ENCODE peak calls at places on chromosomes 5 and 9, in six cellular contexts. N, O, G, L, R and X are unnamed samples.
A peak's percentile ranks its signal among the peaks of the same experiment; 100 is the strongest.

GRCh38 chr9:129109952-129110739 is 447 bp downstream of the CRAT start:
- DNase-seq in G (no peak), R (no peak), O (no peak), N (no peak), L (no peak), X (no peak)

GRCh38 chr5:138752341-138752950 is 779 bp upstream of the CTNNA1 start:
- DNase-seq in N (peak; percentile 44), G (peak; percentile 17), O (peak; percentile 20), L (peak; percentile 37), R (peak; percentile 15), X (no peak)

GRCh38 chr5:73955447-73955846 is 329.5 kb downstream of the ARHGEF28 start:
- DNase-seq in O (no peak), L (no peak), R (no peak), G (peak; percentile 42), N (no peak), X (no peak)

GRCh38 chr5:139708434-139708849 is 60.3 kb downstream of the CXXC5 start:
- DNase-seq in L (no peak), O (no peak), N (no peak), G (no peak), R (no peak), X (no peak)

GRCh38 chr5:40191041-40191550 is 488.6 kb upstream of the PTGER4 start:
- DNase-seq in G (no peak), L (no peak), O (no peak), N (no peak), R (no peak), X (no peak)

GRCh38 chr9:133710661-133711427 is 27.3 kb downstream of the SARDH start:
- DNase-seq in L (no peak), N (no peak), R (no peak), O (no peak), G (no peak), X (no peak)

GRCh38 chr5:99061711-99062110 is 132.9 kb upstream of the CHD1 start:
- DNase-seq in G (peak; percentile 82), R (no peak), O (no peak), N (no peak), L (peak; percentile 26), X (peak; percentile 64)

GRCh38 chr9:79060726-79061125 is 511.0 kb upstream of the TLE4 start:
- DNase-seq in R (no peak), G (peak; percentile 38), O (no peak), N (no peak), L (peak; percentile 52), X (no peak)

GRCh38 chr5:80655231-80655784 is 525 bp upstream of the DHFR start:
- DNase-seq in L (peak; percentile 22), R (no peak), G (no peak), O (no peak), N (no peak), X (no peak)

GRCh38 chr5:65952259-65952658 is 25.9 kb downstream of the ERBIN start:
- DNase-seq in G (no peak), O (no peak), L (no peak), N (no peak), R (no peak), X (no peak)

GRCh38 chr5:72282878-72283277 is 37.2 kb downstream of the MRPS27 start:
- DNase-seq in G (peak; percentile 69), L (no peak), N (no peak), R (no peak), O (no peak), X (no peak)

GRCh38 chr5:111583761-111584203 is 71.4 kb upstream of the STARD4 start:
- DNase-seq in G (peak; percentile 64), O (no peak), N (no peak), L (no peak), R (no peak), X (peak; percentile 59)

GRCh38 chr9:98944130-98945074 is 695 bp downstream of the COL15A1 start:
- DNase-seq in G (peak; percentile 4), O (peak; percentile 36), N (no peak), R (peak; percentile 13), L (no peak), X (no peak)

GRCh38 chr5:74587895-74588294 is 52.6 kb downstream of the ENC1 start:
- DNase-seq in R (no peak), O (no peak), N (no peak), G (no peak), L (no peak), X (no peak)

GRCh38 chr5:6962256-6962655 is 249.0 kb downstream of the TENT4A start:
- DNase-seq in N (no peak), O (no peak), G (no peak), R (no peak), L (peak; percentile 15), X (no peak)

GRCh38 chr9:77897292-77897691 is 134.3 kb downstream of the GNAQ start:
- DNase-seq in R (peak; percentile 22), N (no peak), L (peak; percentile 8), G (peak; percentile 17), O (no peak), X (no peak)

GRCh38 chr9:19464764-19465570 is 56.2 kb downstream of the ACER2 start:
- DNase-seq in L (peak; percentile 67), N (peak; percentile 49), O (peak; percentile 69), R (peak; percentile 75), G (peak; percentile 78), X (no peak)

GRCh38 chr5:102815560-102816324 is 60.6 kb downstream of the PAM start:
- DNase-seq in R (no peak), O (no peak), L (no peak), G (peak; percentile 35), N (no peak), X (no peak)

GRCh38 chr5:15993334-15993733 is 186.3 kb downstream of the MARCHF11 start:
- DNase-seq in O (no peak), L (peak; percentile 62), N (no peak), G (peak; percentile 75), R (no peak), X (no peak)

GRCh38 chr5:136135536-136135935 is 2.9 kb downstream of the SMAD5 start:
- DNase-seq in R (no peak), G (no peak), O (no peak), L (no peak), N (no peak), X (no peak)
- H3K4me3 ChIP-seq in R (no peak overlapping the region), G (no peak overlapping the region), O (no peak overlapping the region), L (no peak overlapping the region), N (no peak overlapping the region), X (no peak overlapping the region)

DNA sequence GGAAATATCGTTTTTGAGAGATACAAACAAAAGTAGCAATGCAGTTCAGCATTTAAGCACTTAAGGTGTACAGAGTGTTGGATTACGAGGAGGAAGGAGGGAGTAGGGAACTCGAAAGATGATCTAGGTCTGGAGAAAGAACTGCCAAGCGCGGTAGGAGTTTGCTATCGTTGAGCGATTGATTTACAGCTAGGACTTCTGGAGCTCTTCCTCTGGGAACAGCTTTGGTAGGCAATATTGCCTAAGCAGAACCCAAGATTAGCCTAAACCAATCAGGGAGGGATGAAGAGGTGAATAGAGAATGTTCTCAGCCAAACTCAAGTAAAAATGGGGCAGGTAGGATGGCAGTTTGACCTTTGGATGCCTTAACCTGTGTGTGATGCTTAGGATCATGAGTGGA is 975 bp downstream of the CLTA start:
- DNase-seq in R (no peak), N (no peak), O (no peak), L (no peak), G (no peak), X (no peak)
- TF ChIP-seq CTCF in R (no peak), N (no peak), O (no peak), L (no peak), G (no peak), X (no peak)

GRCh38 chr9:100309992-100310391 is 42.8 kb downstream of the TEX10 start:
- DNase-seq in R (no peak), G (peak; percentile 62), O (no peak), N (no peak), L (no peak), X (peak; percentile 44)
- H3K36me3 ChIP-seq in R (no peaks in the 10 kb centered on the region), G (no peaks in the 10 kb centered on the region), O (peaks cover 35% of the 10 kb centered on the region), N (no peaks in the 10 kb centered on the region), L (peaks cover 25% of the 10 kb centered on the region), X (peaks cover 2% of the 10 kb centered on the region)

DNA sequence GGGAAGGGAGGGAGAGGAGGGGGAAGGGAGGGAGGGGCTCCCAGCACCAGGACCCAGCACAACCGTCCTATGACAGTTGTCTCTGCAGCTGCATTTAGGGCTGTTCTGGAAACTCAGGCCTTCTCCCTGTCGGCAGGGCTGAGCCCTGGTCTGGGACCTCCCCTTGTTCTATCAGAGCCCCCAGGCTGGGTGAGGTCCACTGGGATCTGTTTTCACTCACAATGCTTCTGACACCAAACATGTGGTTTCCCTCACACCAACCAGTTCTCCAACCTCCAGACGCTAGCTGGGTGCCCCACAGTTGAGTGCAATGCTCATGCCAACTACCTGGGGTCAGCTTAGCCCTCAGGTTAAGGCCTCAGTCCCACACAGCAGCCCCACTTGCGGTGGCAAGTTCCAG is 13.7 kb downstream of the ADAMTS2 start:
- DNase-seq in O (no peak), L (no peak), N (no peak), R (no peak), G (no peak), X (no peak)
- H3K4me3 ChIP-seq in O (no peak overlapping the region), L (no peak overlapping the region), N (no peak overlapping the region), R (no peak overlapping the region), G (no peak overlapping the region), X (no peak overlapping the region)

GRCh38 chr9:91004484-91004883 is 202.9 kb downstream of the SYK start:
- DNase-seq in N (no peak), L (no peak), O (no peak), G (no peak), R (no peak), X (no peak)
- TF ChIP-seq CTCF in N (no peak), L (no peak), O (no peak), G (peak; percentile 23), R (no peak), X (no peak)